ENCODE peak calls at places on chromosomes 11 and 22, in six cellular contexts. G is Peyer's patch, W is suprapubic skin, Z is esophagus squamous epithelium, Q is GM23248, X is OCI-LY7. C is an unnamed sample.

GRCh38 chr22:44956835-44957234 is 53.0 kb downstream of the PHF21B start:
- DNase-seq in G (no peak), W (no peak), Z (no peak), Q (no peak), X (no peak), C (no peak)

GRCh38 chr11:36391062-36391461 is 95.0 kb downstream of the PRR5L start:
- DNase-seq in G (no peak), W (no peak), Z (no peak), Q (peak), X (peak), C (no peak)

GRCh38 chr11:96219981-96220623 is 122.9 kb downstream of the MAML2 start:
- DNase-seq in G (peak), W (no peak), Z (no peak), Q (peak), X (peak), C (no peak)

GRCh38 chr11:121112498-121113455 is 11.7 kb downstream of the TECTA start:
- DNase-seq in G (peak), W (no peak), Z (no peak), Q (peak), X (peak), C (peak)

GRCh38 chr11:44555031-44555800 is 10.2 kb upstream of the CD82 start:
- DNase-seq in G (no peak), W (no peak), Z (no peak), Q (no peak), X (no peak), C (no peak)

GRCh38 chr11:975824-976223 is 50.2 kb downstream of the AP2A2 start:
- DNase-seq in G (no peak), W (no peak), Z (no peak), Q (peak), X (peak), C (no peak)

GRCh38 chr11:75946531-75947530 is 131.8 kb downstream of the UVRAG start:
- DNase-seq in G (no peak), W (no peak), Z (no peak), Q (peak), X (no peak), C (peak)

GRCh38 chr11:73969991-73970800 is 12.4 kb downstream of the UCP2 start:
- DNase-seq in G (no peak), W (no peak), Z (no peak), Q (no peak), X (peak), C (no peak)

GRCh38 chr11:72144807-72145565 is 9.5 kb downstream of the FOLR3 start:
- DNase-seq in G (peak), W (no peak), Z (no peak), Q (peak), X (no peak), C (no peak)

GRCh38 chr11:15748673-15749190 is 607.6 kb downstream of the SOX6 start:
- DNase-seq in G (no peak), W (no peak), Z (no peak), Q (no peak), X (no peak), C (no peak)

GRCh38 chr11:79486239-79486984 is 45.6 kb upstream of the TENM4 start:
- DNase-seq in G (no peak), W (no peak), Z (no peak), Q (no peak), X (no peak), C (no peak)

GRCh38 chr11:95793111-95793510 is 2.8 kb downstream of the CEP57 start:
- DNase-seq in G (no peak), W (no peak), Z (no peak), Q (peak), X (no peak), C (no peak)

GRCh38 chr22:19565921-19566598 is 41.9 kb upstream of the CLDN5 start:
- DNase-seq in G (peak), W (no peak), Z (no peak), Q (peak), X (no peak), C (no peak)
- H3K27ac ChIP-seq in G (no peak), W (peak), Z (peak), Q (no peak), X (no peak), C (no peak)

DNA sequence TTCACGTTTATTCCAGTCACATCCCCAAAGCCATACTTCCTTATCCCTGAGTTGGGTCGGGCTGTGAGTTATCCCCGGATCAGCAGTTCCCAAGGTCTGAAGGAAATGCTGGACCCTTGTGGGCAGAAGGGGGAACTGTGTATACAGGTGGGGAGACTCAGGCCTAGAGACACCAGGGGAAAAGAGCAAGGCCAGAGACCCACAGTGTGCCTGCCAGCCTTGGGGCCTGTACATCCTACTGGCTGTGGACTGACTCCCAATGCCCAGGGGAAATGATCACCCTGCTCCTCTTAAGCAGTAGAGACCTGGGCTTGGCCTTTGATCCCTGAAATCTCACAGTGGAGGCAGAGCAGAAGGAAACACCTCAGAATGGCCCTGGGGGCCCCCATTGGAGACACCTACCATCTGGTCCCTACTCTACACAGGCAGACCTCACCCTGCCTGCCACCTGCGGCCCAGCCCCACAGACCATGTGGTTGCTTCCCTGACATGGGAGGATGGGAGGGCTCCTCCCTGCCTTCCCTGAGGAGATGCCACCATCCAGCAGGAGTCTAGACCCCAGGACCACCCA is 1.3 kb downstream of the SELENOM start:
- DNase-seq in G (no peak), W (no peak), Z (no peak), Q (peak), X (no peak), C (no peak)
- H3K27ac ChIP-seq in G (peak), W (peak), Z (peak), Q (peak), X (no peak), C (peak)

GRCh38 chr11:86790867-86791849 is 9.2 kb upstream of the PRSS23 start:
- DNase-seq in G (no peak), W (no peak), Z (no peak), Q (no peak), X (no peak), C (no peak)
- H3K27ac ChIP-seq in G (no peak), W (no peak), Z (no peak), Q (no peak), X (no peak), C (no peak)

GRCh38 chr22:41906822-41907221 is 8.1 kb downstream of the SHISA8 start:
- DNase-seq in G (no peak), W (no peak), Z (no peak), Q (no peak), X (no peak), C (no peak)

GRCh38 chr22:41902016-41902415 is 12.9 kb downstream of the SHISA8 start:
- DNase-seq in G (no peak), W (no peak), Z (no peak), Q (no peak), X (no peak), C (no peak)

GRCh38 chr22:41902932-41903421 is 11.9 kb downstream of the SHISA8 start:
- DNase-seq in G (no peak), W (no peak), Z (no peak), Q (no peak), X (no peak), C (no peak)

GRCh38 chr22:41905411-41906202 is 9.3 kb downstream of the SHISA8 start:
- DNase-seq in G (no peak), W (no peak), Z (no peak), Q (no peak), X (no peak), C (no peak)

GRCh38 chr22:41904450-41905410 is 10.1 kb downstream of the SHISA8 start:
- DNase-seq in G (no peak), W (no peak), Z (no peak), Q (no peak), X (no peak), C (no peak)
- H3K27ac ChIP-seq in G (no peak), W (no peak), Z (no peak), Q (no peak), X (no peak), C (no peak)

GRCh38 chr11:46331653-46331984 is 15.6 kb upstream of the DGKZ start:
- DNase-seq in G (no peak), W (no peak), Z (no peak), Q (peak), X (no peak), C (no peak)
- H3K27ac ChIP-seq in G (peak), W (no peak), Z (no peak), Q (no peak), X (no peak), C (no peak)

DNA sequence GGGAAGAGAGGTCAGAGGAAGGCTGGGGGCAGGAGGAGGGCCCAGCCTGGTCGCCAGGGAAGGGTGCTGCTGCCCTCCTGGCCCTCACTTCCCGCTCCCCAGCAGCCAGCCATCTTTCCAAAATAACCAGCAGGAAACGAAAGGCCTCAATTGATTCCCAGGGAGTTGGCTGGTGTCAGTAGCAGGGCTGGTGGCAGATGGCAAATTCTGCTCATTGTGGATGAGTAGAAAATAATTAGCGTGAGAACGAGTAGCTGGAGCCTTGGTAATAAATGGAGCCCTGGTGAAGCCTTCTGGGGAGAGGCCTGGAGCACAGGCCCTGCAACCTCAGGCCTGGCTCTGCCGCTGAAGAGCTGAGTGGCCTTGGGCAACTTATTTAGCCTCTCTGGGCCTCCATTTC is 31.3 kb downstream of the DAGLA start:
- DNase-seq in G (no peak), W (no peak), Z (no peak), Q (no peak), X (no peak), C (no peak)
- H3K27ac ChIP-seq in G (no peak), W (no peak), Z (no peak), Q (no peak), X (no peak), C (no peak)